ENCODE peak calls at places on chromosomes 13 and 19, in six cellular contexts. H, M, S, Q, P and W are unnamed samples.

GRCh38 chr13:72839831-72840426 is 58.0 kb downstream of the PIBF1 start:
- DNase-seq in P (peak; percentile 14), M (peak; percentile 80), H (no peak), S (peak; percentile 59), Q (no peak), W (no peak)

GRCh38 chr19:5127710-5128109 is 158.8 kb downstream of the KDM4B start:
- DNase-seq in H (no peak), Q (no peak), P (no peak), M (no peak), S (no peak), W (no peak)

GRCh38 chr13:20525144-20525600 is 485 bp downstream of the CRYL1 start:
- DNase-seq in Q (no peak), S (peak; percentile 14), M (no peak), P (no peak), H (peak; percentile 34), W (no peak)

GRCh38 chr19:13447978-13448377 is 58.3 kb downstream of the CACNA1A start:
- DNase-seq in Q (no peak), P (no peak), H (no peak), M (no peak), S (no peak), W (no peak)

GRCh38 chr19:21047712-21048111 is 27.3 kb downstream of the ZNF430 start:
- DNase-seq in H (no peak), M (no peak), P (no peak), S (no peak), Q (no peak), W (no peak)

GRCh38 chr19:1510442-1510806 is 2.4 kb downstream of the ADAMTSL5 start:
- DNase-seq in P (no peak), H (no peak), Q (no peak), M (no peak), S (no peak), W (peak; percentile 77)

GRCh38 chr13:101996906-101997408 is 404.9 kb downstream of the FGF14 start:
- DNase-seq in H (no peak), P (no peak), S (no peak), M (no peak), Q (no peak), W (no peak)

GRCh38 chr13:39900106-39900750 is 244.8 kb downstream of the COG6 start:
- DNase-seq in P (no peak), S (peak; percentile 81), H (no peak), M (no peak), Q (no peak), W (no peak)

GRCh38 chr19:40365613-40366401 is 17.3 kb downstream of the PLD3 start:
- DNase-seq in H (peak; percentile 61), P (peak; percentile 14), Q (peak; percentile 35), S (peak; percentile 82), M (no peak), W (peak; percentile 93)

GRCh38 chr19:13817018-13817614 is 21.9 kb downstream of the ZSWIM4 start:
- DNase-seq in Q (no peak), P (no peak), M (peak; percentile 90), S (no peak), H (no peak), W (no peak)

GRCh38 chr13:66617786-66618185 is 612.4 kb downstream of the PCDH9 start:
- DNase-seq in H (no peak), P (no peak), M (no peak), S (no peak), Q (no peak), W (no peak)

GRCh38 chr19:55519461-55520311 is 17.2 kb downstream of the SBK2 start:
- DNase-seq in M (no peak), H (no peak), S (peak; percentile 46), Q (no peak), P (peak; percentile 45), W (no peak)

GRCh38 chr19:40785526-40785925 is 7.5 kb downstream of the RAB4B start:
- DNase-seq in H (no peak), M (no peak), Q (no peak), S (no peak), P (no peak), W (no peak)

GRCh38 chr19:46784262-46785053 is 3.9 kb downstream of the SLC1A5 start:
- DNase-seq in H (peak; percentile 72), M (peak; percentile 95), S (peak; percentile 95), Q (peak; percentile 71), P (no peak), W (peak; percentile 96)

GRCh38 chr19:1624458-1624857 is 19.2 kb upstream of the UQCR11 start:
- DNase-seq in M (peak; percentile 61), S (peak; percentile 45), Q (peak; percentile 28), H (no peak), P (no peak), W (no peak)

GRCh38 chr13:105918842-105919741 is 616.4 kb downstream of the EFNB2 start:
- DNase-seq in H (no peak), S (peak; percentile 71), M (peak; percentile 89), P (peak; percentile 32), Q (no peak), W (no peak)

GRCh38 chr13:20997301-20998061 is 63.9 kb downstream of the LATS2 start:
- DNase-seq in S (peak; percentile 96), P (peak; percentile 74), H (no peak), M (no peak), Q (no peak), W (no peak)

GRCh38 chr13:113207890-113208423 is 512 bp downstream of the PCID2 start:
- DNase-seq in S (peak; percentile 59), P (no peak), M (peak; percentile 58), Q (no peak), H (peak; percentile 43), W (peak; percentile 86)
- TF ChIP-seq CTCF in S (no peak), P (no peak), M (no peak), Q (no peak), H (no peak), W (no peak)

DNA sequence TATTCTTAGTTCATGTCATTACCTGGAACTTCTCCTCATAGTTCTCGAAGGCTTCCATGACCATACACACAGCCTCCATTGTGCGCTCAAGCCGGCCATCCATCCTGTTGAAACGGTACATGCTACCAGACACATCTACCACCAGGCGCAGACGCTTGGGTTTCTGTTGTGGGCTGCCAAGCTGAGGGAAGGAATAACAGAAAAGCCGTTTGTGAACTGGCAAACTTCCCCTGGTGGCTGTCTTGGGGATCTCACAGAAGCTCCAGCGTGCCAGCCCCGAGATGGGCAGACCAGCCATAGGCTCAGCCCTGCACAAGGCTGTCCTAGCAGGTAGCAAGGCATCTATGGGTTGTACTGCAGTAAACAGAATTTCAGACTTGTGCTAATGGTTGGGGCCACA is 130.1 kb downstream of the RGCC start:
- DNase-seq in M (no peak), Q (no peak), H (no peak), P (no peak), S (no peak), W (no peak)
- TF ChIP-seq CTCF in M (no peak), Q (no peak), H (no peak), P (no peak), S (peak; percentile 2), W (no peak)

GRCh38 chr19:17999685-18000479 is 8.1 kb upstream of the ARRDC2 start:
- DNase-seq in M (no peak), P (no peak), S (no peak), Q (no peak), H (no peak), W (no peak)

GRCh38 chr19:18000480-18000980 is 7.4 kb upstream of the ARRDC2 start:
- DNase-seq in Q (no peak), M (no peak), H (no peak), P (no peak), S (no peak), W (no peak)

GRCh38 chr19:17998827-17999150 is 9.2 kb upstream of the ARRDC2 start:
- DNase-seq in H (no peak), Q (no peak), M (no peak), P (no peak), S (no peak), W (no peak)

GRCh38 chr19:17996826-17997316 is 11.1 kb upstream of the ARRDC2 start:
- DNase-seq in Q (peak; percentile 79), S (peak; percentile 80), M (peak; percentile 78), H (peak; percentile 86), P (no peak), W (peak; percentile 97)

DNA sequence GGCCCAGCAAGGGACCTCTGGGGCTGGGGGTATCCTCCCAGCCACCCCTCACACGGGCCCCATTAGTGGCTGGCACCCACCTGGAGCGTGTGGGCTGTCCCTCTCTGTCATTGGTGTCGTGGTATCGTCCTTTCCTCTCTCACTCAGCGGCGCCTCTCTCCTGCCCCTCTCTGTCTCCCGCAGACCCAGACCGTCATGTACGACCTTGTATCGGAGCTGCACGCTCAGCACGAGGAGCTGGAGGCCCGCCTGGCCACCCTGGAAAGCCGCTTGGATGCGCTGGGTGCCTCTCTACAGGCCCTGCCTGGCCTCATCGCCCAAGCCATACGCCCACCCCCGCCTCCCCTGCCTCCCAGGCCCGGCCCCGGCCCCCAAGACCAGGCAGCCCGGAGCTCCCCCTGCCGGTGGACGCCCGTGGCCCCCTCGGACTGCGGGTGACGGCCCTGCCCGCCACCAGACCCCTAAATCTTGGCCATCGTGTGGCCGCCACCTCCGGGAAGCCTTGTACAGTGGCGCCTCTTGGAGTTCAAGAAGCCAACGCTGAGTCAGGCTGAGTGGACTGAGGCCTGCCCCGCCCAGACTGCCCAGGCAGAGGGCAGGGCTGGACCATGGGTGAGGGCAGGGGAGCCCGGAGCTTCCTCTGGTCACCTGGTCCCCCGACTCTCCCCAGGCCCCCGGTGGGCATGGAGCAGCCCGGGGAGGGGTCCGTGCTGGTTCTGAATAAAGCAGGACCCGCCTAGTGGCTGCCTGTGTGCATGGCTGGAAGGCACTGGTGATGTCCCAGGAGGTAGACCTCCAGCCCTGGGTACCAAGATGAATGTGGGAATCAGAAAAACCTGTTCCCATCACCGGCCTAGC is 9.8 kb upstream of the ARRDC2 start:
- DNase-seq in H (no peak), M (no peak), S (no peak), Q (no peak), P (no peak), W (no peak)
- TF ChIP-seq CTCF in H (no peak), M (no peak), S (no peak), Q (no peak), P (no peak), W (peak; percentile 42)

GRCh38 chr13:99158846-99159245 is 41.8 kb upstream of the UBAC2 start:
- DNase-seq in M (no peak), H (no peak), S (no peak), Q (no peak), P (no peak), W (no peak)

GRCh38 chr13:99161512-99161911 is 39.1 kb upstream of the UBAC2 start:
- DNase-seq in Q (no peak), S (no peak), H (no peak), M (no peak), P (no peak), W (no peak)

GRCh38 chr13:99160415-99160814 is 40.2 kb upstream of the UBAC2 start:
- DNase-seq in S (no peak), Q (no peak), H (no peak), P (no peak), M (no peak), W (no peak)

GRCh38 chr13:99157046-99157445 is 43.6 kb upstream of the UBAC2 start:
- DNase-seq in S (no peak), P (no peak), M (no peak), Q (no peak), H (no peak), W (no peak)

DNA sequence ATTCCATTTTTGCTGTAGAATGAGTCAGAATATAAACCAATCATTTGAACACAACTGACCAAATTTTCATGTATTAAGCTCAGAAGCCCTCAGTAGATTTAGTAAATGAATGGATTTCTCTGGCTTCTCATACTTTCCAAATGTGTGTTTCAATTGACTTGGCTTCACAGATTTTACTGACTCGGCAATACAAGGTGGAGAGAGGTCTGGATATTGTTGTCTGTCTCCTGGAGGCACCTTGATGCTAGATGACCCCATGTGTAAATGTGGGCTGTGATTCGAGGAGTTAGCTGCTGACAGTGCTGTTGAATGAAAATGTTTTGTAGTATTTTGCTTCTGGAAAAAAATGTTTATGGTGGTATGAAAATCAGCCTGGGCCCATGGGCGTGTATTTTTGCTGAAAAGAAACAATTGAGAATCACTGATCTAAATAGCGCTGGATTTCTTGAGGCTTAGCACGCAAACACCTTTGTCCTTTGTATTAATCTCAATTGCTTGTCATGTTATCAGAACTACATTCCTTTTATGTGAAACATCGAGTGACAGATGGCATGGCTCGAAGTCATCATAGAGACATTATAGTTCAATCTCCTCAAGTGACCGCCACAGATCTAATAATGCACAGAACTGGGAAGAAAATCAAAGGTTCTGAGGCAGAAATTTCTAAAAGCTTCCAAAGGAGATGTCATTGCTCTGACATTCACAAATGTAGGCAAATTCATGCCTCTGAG is 41.2 kb upstream of the UBAC2 start:
- DNase-seq in P (no peak), S (no peak), Q (no peak), M (no peak), H (no peak), W (no peak)
- TF ChIP-seq CTCF in P (no peak), S (no peak), Q (no peak), M (no peak), H (no peak), W (no peak)